ENCODE peak calls at places on chromosomes 13 and 19, in four cellular contexts. Z is A549, P is K562, S is GM12878. M is an unnamed sample.

GRCh38 chr13:44516771-44517170 is 59.4 kb downstream of the TSC22D1 start:
- DNase-seq in Z (no peak), S (no peak), P (no peak), M (no peak)

GRCh38 chr13:60074397-60074796 is 89.3 kb downstream of the DIAPH3 start:
- DNase-seq in S (peak), P (no peak), Z (no peak), M (no peak)

GRCh38 chr13:50366488-50367174 is 351.4 kb downstream of the KCNRG start:
- DNase-seq in Z (no peak), P (no peak), S (peak), M (no peak)

GRCh38 chr19:459724-460511 is 915 bp downstream of the SHC2 start:
- DNase-seq in Z (peak), S (no peak), P (peak), M (peak)

GRCh38 chr19:42657551-42657950 is 62.8 kb upstream of the CEACAM8 start:
- DNase-seq in P (no peak), S (no peak), Z (no peak), M (no peak)

GRCh38 chr19:46616631-46617322 is 8.1 kb downstream of the PTGIR start:
- DNase-seq in Z (peak), P (peak), S (no peak), M (peak)

GRCh38 chr19:30071871-30072270 is 129.8 kb downstream of the URI1 start:
- DNase-seq in Z (no peak), P (no peak), S (no peak), M (no peak)

GRCh38 chr19:4916292-4917082 is 7.2 kb downstream of the UHRF1 start:
- DNase-seq in S (no peak), P (no peak), Z (no peak), M (no peak)

GRCh38 chr19:19347401-19347800 is 26.8 kb downstream of the MAU2 start:
- DNase-seq in P (no peak), Z (no peak), S (no peak), M (no peak)

GRCh38 chr19:41939861-41940442 is 11.7 kb upstream of the ERFL start:
- DNase-seq in Z (no peak), P (peak), S (no peak), M (no peak)

GRCh38 chr19:677601-678380 is 1.6 kb downstream of the FSTL3 start:
- DNase-seq in Z (peak), S (no peak), P (no peak), M (no peak)

GRCh38 chr19:52336976-52337375 is 933 bp downstream of the ZNF610 start:
- DNase-seq in S (no peak), P (no peak), Z (no peak), M (no peak)

GRCh38 chr19:28705008-28705407 is 507.9 kb downstream of the UQCRFS1 start:
- DNase-seq in S (no peak), P (peak), Z (peak), M (peak)

GRCh38 chr13:41244555-41244954 is 18.8 kb downstream of the MTRF1 start:
- DNase-seq in S (no peak), P (no peak), Z (no peak), M (no peak)

GRCh38 chr19:33891773-33892172 is 95.1 kb downstream of the KCTD15 start:
- DNase-seq in P (no peak), S (no peak), Z (no peak), M (no peak)

GRCh38 chr13:28478127-28478526 is 16.8 kb downstream of the FLT1 start:
- DNase-seq in Z (no peak), P (no peak), S (no peak), M (no peak)

GRCh38 chr19:35899547-35900214 is 659 bp downstream of the NFKBID start:
- DNase-seq in Z (peak), P (peak), S (peak), M (peak)

GRCh38 chr13:101985321-101985720 is 416.5 kb downstream of the FGF14 start:
- DNase-seq in Z (no peak), S (no peak), P (no peak), M (no peak)

GRCh38 chr19:19342086-19343015 is 21.7 kb downstream of the MAU2 start:
- DNase-seq in P (peak), S (no peak), Z (peak), M (peak)

GRCh38 chr19:35254341-35255297 is 5.8 kb downstream of the LSR start:
- DNase-seq in Z (no peak), S (no peak), P (no peak), M (no peak)

GRCh38 chr13:45921337-45921736 is 69.8 kb upstream of the SIAH3 start:
- DNase-seq in P (no peak), S (no peak), Z (no peak), M (no peak)

GRCh38 chr13:32142956-32143375 is 111.4 kb downstream of the FRY start:
- DNase-seq in Z (peak), S (no peak), P (no peak), M (peak)

GRCh38 chr13:99654076-99654475 is 152.8 kb downstream of the TM9SF2 start:
- DNase-seq in P (no peak), S (no peak), Z (no peak), M (no peak)

GRCh38 chr19:47539747-47540311 is 25.0 kb upstream of the NAPA start:
- DNase-seq in P (no peak), Z (no peak), S (no peak), M (no peak)

GRCh38 chr19:43555185-43555770 is 20.0 kb downstream of the XRCC1 start:
- DNase-seq in S (no peak), Z (peak), P (peak), M (peak)

GRCh38 chr19:30692517-30692870 is 320.3 kb downstream of the ZNF536 start:
- DNase-seq in S (no peak), P (no peak), Z (no peak), M (no peak)

GRCh38 chr19:17108453-17108784 is 32.8 kb downstream of the MYO9B start:
- DNase-seq in Z (no peak), S (no peak), P (no peak), M (no peak)

GRCh38 chr13:76380436-76381065 is 505.7 kb downstream of the KCTD12 start:
- DNase-seq in Z (no peak), S (no peak), P (no peak), M (no peak)

GRCh38 chr13:25860862-25861261 is 191.0 kb downstream of the SHISA2 start:
- DNase-seq in P (no peak), S (no peak), Z (no peak), M (no peak)

GRCh38 chr13:100301418-100301817 is 212.5 kb downstream of the PCCA start:
- DNase-seq in Z (no peak), S (no peak), P (no peak), M (no peak)

GRCh38 chr13:87331178-87331577 is 340.0 kb upstream of the SLITRK5 start:
- DNase-seq in Z (no peak), P (no peak), S (no peak), M (no peak)

GRCh38 chr13:46647514-46648065 is 94.6 kb downstream of the LRCH1 start:
- DNase-seq in S (no peak), Z (no peak), P (no peak), M (no peak)

GRCh38 chr19:52585604-52586003 is 15.5 kb downstream of the ZNF701 start:
- DNase-seq in P (no peak), S (no peak), Z (no peak), M (no peak)

GRCh38 chr19:32824906-32825608 is 44.5 kb downstream of the SLC7A9 start:
- DNase-seq in S (no peak), P (no peak), Z (no peak), M (no peak)
- TF ChIP-seq POLR2AphosphoS2 in S (no peak), P (no peak), Z (no peak), M (no peak)

GRCh38 chr19:14368011-14368513 is 13.2 kb upstream of the ADGRE5 start:
- DNase-seq in P (no peak), S (no peak), Z (no peak), M (no peak)

GRCh38 chr19:14361824-14362223 is 19.4 kb upstream of the ADGRE5 start:
- DNase-seq in P (peak), S (no peak), Z (peak), M (no peak)

GRCh38 chr19:14367016-14367415 is 14.2 kb upstream of the ADGRE5 start:
- DNase-seq in P (no peak), S (no peak), Z (no peak), M (no peak)

GRCh38 chr19:14366529-14366928 is 14.7 kb upstream of the ADGRE5 start:
- DNase-seq in P (peak), Z (peak), S (peak), M (peak)

GRCh38 chr19:14363203-14364097 is 17.8 kb upstream of the ADGRE5 start:
- DNase-seq in Z (peak), P (peak), S (no peak), M (peak)
- TF ChIP-seq POLR2AphosphoS2 in Z (no peak), P (no peak), S (no peak), M (no peak)

DNA sequence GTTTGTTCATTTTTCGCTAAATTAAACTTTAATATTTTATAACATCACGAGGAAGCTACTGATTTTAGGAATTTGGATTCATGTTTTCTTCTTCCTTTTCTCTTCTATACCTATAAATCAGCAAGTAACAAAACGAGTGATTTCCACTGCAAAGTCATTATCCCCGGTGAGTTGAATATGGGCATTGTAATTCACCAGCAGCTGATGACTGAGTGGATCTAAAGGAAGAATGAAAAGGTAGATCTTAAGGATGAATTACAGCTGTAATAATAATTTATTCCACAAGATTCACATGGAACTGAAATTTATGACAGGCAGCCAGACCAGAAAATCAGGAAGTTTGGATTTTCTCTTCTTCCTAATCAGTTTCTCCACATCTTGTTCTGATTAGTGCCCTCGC is 111.4 kb downstream of the GPC6 start:
- DNase-seq in P (no peak), S (no peak), Z (no peak), M (no peak)
- TF ChIP-seq POLR2AphosphoS2 in P (no peak), S (no peak), Z (no peak), M (no peak)

DNA sequence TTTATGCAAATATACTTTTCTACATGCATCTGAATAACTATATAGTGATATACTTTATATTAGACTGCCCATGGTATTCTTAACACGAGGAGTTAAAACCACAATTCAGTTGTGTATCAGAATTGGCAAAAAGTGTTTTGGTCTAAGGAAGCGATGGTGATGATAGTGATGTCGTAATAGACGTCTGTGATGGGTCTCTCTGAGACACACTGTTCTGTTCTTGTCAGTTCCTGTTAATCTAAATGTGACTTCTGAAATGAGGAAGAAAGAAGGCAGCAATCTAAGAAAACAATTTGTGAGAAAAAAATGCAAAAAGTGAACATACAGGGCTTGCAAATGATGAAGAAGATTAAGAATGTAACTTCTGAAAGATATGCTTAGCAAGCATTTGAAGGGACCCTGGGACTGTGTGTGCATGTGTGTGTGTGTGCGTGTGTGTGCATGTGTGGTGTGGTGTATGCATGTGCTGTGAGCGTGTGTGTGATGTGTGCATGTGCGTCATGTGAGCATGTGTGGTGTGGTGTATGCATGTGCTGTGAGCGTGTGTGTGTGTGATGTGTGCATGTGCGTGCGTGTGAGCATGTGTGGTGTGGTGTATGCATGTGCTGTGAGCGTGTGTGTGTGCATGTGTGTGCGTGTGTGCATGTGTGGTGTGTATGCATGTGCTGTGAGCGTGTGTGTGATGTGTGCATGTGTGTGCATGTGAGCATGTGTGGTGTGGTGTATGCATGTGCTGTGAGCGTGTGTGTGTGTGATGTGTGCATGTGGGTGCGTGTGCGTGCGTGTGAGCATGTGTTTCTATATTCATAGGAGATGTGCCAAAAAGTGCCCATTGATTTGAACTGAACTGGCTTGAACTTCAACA is 131.8 kb downstream of the IRS2 start:
- DNase-seq in Z (no peak), S (no peak), P (no peak), M (no peak)
- TF ChIP-seq POLR2AphosphoS2 in Z (no peak), S (no peak), P (no peak), M (no peak)

DNA sequence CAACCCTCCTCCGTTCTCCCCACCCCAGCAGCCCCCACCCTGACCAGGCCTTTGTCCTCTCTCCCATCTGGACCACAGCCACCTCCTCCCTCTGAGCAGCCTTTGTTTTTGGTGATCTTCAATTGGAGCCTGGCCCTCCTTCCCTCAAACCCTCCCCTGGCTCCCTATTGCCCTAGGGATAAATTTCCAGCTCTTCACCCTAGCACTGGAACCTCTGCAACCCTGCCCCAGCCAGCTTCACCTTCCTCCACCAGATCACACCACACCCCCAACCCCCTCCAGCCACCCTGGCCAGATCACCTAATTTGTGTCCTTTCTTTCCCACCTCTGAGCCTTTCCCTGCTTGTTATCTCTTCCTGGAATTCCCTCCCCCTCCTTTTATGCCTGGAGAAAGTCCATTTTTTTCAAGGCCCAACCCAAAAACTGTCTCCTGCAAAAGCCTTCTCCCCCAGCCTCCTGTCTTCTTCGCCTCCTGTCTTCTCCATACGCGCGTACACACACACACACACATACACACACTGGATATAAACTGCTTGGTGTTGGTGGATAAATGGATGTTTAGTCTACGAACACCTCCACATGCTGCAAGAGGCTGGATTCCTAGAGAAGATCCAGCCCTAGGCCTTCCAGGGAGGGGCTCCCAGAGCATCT is 5.2 kb upstream of the TLE2 start:
- DNase-seq in Z (no peak), S (no peak), P (no peak), M (no peak)
- TF ChIP-seq POLR2AphosphoS2 in Z (no peak), S (no peak), P (no peak), M (no peak)

GRCh38 chr13:48831248-48831647 is 144.5 kb upstream of the FNDC3A start:
- DNase-seq in Z (no peak), P (no peak), S (peak), M (no peak)

GRCh38 chr13:48827709-48828108 is 148.0 kb upstream of the FNDC3A start:
- DNase-seq in P (no peak), Z (no peak), S (no peak), M (no peak)

GRCh38 chr13:48829536-48829935 is 146.2 kb upstream of the FNDC3A start:
- DNase-seq in P (no peak), Z (no peak), S (no peak), M (no peak)

GRCh38 chr13:48826039-48826438 is 149.7 kb upstream of the FNDC3A start:
- DNase-seq in Z (no peak), S (no peak), P (no peak), M (no peak)

DNA sequence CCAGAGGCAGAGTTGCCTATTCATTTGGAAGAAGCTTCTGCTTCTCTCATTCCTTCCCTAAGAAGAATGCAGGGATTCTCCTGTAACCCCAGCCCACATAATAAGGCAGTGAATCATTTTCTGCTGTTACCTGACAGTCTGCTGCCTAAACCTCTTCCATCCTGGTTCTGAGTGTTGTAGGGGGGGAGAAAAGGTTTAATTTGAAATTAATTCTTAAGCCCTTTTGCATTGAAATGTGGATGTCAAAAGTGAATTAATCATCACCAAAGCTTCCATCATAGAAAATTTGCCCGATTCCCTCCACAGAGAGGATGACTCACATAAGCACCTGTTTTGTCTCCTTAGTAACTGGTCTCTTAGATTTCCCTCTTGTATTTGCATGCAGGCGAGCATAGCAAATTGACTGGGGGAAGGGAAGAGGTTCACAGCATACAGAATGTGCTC is 146.7 kb upstream of the FNDC3A start:
- DNase-seq in S (no peak), Z (peak), P (no peak), M (no peak)
- TF ChIP-seq POLR2AphosphoS2 in S (no peak), Z (no peak), P (no peak), M (no peak)

GRCh38 chr19:53878786-53879144 is 3.2 kb upstream of the PRKCG start:
- DNase-seq in S (no peak), P (no peak), Z (peak), M (no peak)

GRCh38 chr19:53879145-53880037 is 2.6 kb upstream of the PRKCG start:
- DNase-seq in S (no peak), P (peak), Z (peak), M (peak)

GRCh38 chr19:53876651-53877224 is 5.3 kb upstream of the PRKCG start:
- DNase-seq in P (no peak), Z (peak), S (no peak), M (no peak)

GRCh38 chr19:53875602-53876340 is 6.2 kb upstream of the PRKCG start:
- DNase-seq in P (no peak), S (no peak), Z (no peak), M (no peak)

GRCh38 chr19:53877361-53877766 is 4.6 kb upstream of the PRKCG start:
- DNase-seq in Z (peak), P (no peak), S (no peak), M (no peak)
- TF ChIP-seq POLR2AphosphoS2 in Z (peak), P (no peak), S (no peak), M (peak)

M was measured in HepG2.